ENCODE peak calls at places on chromosomes 2 and 18, in six cellular contexts. N, W, K, B, R and Y are unnamed samples.

GRCh38 chr2:230842473-230842872 is 22.3 kb upstream of the ITM2C start:
- DNase-seq in N (no peak), B (no peak), R (peak), W (no peak), K (no peak), Y (no peak)

GRCh38 chr2:8851811-8852560 is 14.6 kb upstream of the KIDINS220 start:
- DNase-seq in N (no peak), K (no peak), W (peak), R (peak), B (peak), Y (peak)

GRCh38 chr2:54122939-54123338 is 7.5 kb downstream of the ACYP2 start:
- DNase-seq in R (peak), B (peak), N (peak), W (peak), K (peak), Y (no peak)

GRCh38 chr2:75241696-75242095 is 42.4 kb upstream of the TACR1 start:
- DNase-seq in R (peak), N (no peak), K (no peak), B (peak), W (peak), Y (no peak)

GRCh38 chr18:27735117-27735516 is 441.8 kb downstream of the CDH2 start:
- DNase-seq in B (no peak), N (no peak), K (no peak), R (no peak), W (no peak), Y (no peak)

GRCh38 chr2:210454336-210454735 is 22.2 kb downstream of the LANCL1 start:
- DNase-seq in R (no peak), W (no peak), K (no peak), N (no peak), B (no peak), Y (no peak)

GRCh38 chr2:12855508-12855907 is 138.8 kb downstream of the TRIB2 start:
- DNase-seq in W (no peak), N (no peak), K (no peak), R (no peak), B (no peak), Y (no peak)

GRCh38 chr2:2512931-2513330 is 181.9 kb upstream of the MYT1L start:
- DNase-seq in N (no peak), B (no peak), W (no peak), R (no peak), K (no peak), Y (no peak)

GRCh38 chr2:239873656-239874635 is 151.2 kb downstream of the NDUFA10 start:
- DNase-seq in R (no peak), B (no peak), W (no peak), K (no peak), N (no peak), Y (no peak)

GRCh38 chr18:73952296-73952946 is 195.2 kb downstream of the FBXO15 start:
- DNase-seq in R (no peak), W (no peak), K (no peak), N (no peak), B (no peak), Y (no peak)

GRCh38 chr2:280655-281110 is 7.2 kb downstream of the ALKAL2 start:
- DNase-seq in N (no peak), W (no peak), R (no peak), K (no peak), B (no peak), Y (no peak)

GRCh38 chr2:20578266-20578894 is 72.5 kb downstream of the HS1BP3 start:
- DNase-seq in N (no peak), B (no peak), W (no peak), K (no peak), R (no peak), Y (no peak)
- H3K4me3 ChIP-seq in N (no peak), B (no peak), W (no peak), K (no peak), R (no peak), Y (no peak)

DNA sequence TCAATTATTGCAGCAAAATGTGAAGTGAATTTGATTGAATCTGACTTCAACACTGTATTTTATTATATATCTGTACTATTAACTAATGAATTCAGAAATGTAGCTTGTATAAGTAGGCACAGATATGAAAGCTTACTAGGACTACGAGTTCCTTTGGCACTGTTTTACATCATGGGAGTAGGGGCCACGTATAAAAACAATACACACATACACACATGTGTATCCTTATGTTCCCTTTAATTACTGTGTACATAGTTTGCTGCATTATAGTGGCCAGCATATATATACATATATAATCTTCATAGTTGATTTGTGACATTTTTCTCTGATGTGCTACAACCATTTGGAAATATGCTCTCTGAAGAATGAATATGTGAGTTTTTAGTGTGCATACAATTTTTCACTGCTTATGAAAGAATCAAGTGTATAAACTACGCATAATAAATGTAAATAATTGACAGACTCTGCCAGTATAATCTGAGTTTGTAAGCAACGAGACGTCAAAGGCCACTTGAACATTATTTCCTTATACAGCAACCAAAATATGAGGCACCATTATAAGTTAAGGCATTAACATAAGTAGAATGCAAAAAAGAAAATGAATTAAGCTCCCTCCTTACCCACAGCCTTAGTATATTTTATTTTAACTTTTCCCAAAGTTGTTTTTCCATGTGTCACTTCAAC is 98.1 kb upstream of the GALNT5 start:
- DNase-seq in W (no peak), K (no peak), R (no peak), B (no peak), N (no peak), Y (no peak)
- TF ChIP-seq CTCF in W (no peak), K (no peak), R (no peak), B (no peak), N (no peak), Y (no peak)

GRCh38 chr18:79507546-79508480 is 112.1 kb downstream of the NFATC1 start:
- DNase-seq in K (no peak), N (peak), R (peak), B (peak), W (peak), Y (no peak)
- H3K4me3 ChIP-seq in K (peak), N (peak), R (peak), B (peak), W (peak), Y (no peak)

DNA sequence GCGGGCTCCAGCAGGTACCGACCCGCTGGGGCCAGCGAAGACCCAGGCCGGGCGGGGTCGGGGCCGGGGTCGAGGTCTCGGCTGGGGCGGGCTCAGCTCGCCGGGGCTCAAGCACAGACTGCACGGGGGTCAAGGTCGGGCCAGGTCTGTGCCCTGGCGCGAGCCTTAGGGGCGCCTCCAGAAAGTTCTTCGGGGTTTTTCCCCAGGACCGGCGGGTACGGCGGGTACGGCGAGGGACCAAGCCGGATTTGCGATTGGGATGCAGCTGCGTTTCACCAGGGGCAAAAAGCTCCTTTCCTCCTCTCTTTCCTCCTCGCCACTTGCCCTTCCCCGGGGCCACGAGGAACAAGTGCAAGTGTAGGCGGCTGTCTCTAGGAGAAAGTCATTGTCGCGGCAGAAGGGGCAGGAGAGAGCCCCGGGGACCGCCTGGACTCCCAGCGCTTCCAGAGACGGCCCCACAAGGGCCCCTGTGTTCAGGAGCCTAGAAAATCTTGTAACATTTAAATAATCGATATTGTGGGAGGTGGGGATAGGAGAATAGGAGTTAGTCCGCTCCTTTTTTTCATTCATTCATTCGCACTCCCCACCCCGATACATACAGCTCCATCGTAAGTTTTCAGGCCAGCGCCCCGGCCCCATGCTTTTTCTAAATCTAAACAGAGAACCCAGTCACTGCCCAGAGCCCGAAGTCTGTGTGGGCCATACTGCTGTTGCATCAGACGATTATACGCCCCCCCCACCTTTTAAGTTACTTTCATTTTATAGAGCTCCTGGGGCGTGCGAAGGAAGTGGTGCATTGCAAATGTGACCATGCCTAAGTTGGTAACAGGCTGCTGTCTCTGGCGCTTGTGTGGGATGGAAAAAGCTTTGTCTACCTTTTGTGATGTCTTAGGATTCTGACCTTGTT is 679 bp downstream of the PMAIP1 start:
- DNase-seq in W (peak), B (peak), R (peak), K (no peak), N (peak), Y (peak)
- TF ChIP-seq CTCF in W (no peak), B (no peak), R (no peak), K (no peak), N (no peak), Y (no peak)

GRCh38 chr2:215415820-215416613 is 19.9 kb downstream of the FN1 start:
- DNase-seq in K (no peak), N (no peak), B (no peak), R (no peak), W (no peak), Y (no peak)
- H3K4me3 ChIP-seq in K (no peak), N (no peak), B (no peak), R (no peak), W (no peak), Y (no peak)